ENCODE peak calls at places on chromosomes 7 and 10, in ten cellular contexts. One of them, this sample, is unnamed.

GRCh38 chr7:35570926-35571325 is 124.0 kb downstream of the HERPUD2 start:
- DNase-seq in choroid plexus epithelial cell: no peak
- DNase-seq in cardiac muscle cell: no peak
- DNase-seq in left ventricle myocardium inferior: no peak
- DNase-seq in thoracic aorta: no peak
- DNase-seq in AG04450: no peak
- DNase-seq in effector memory CD4-positive, alpha-beta T cell: no peak
- DNase-seq in mucosa of descending colon: no peak
- DNase-seq in neuronal stem cell: no peak
- DNase-seq in right lobe of liver: no peak
- DNase-seq in this sample: no peak

GRCh38 chr7:8516976-8517375 is 83.6 kb downstream of the NXPH1 start:
- DNase-seq in choroid plexus epithelial cell: no peak
- DNase-seq in cardiac muscle cell: no peak
- DNase-seq in left ventricle myocardium inferior: no peak
- DNase-seq in thoracic aorta: no peak
- DNase-seq in AG04450: no peak
- DNase-seq in effector memory CD4-positive, alpha-beta T cell: no peak
- DNase-seq in mucosa of descending colon: no peak
- DNase-seq in neuronal stem cell: no peak
- DNase-seq in right lobe of liver: no peak
- DNase-seq in this sample: no peak

GRCh38 chr7:3346082-3346481 is 45.0 kb downstream of the SDK1 start:
- DNase-seq in choroid plexus epithelial cell: no peak
- DNase-seq in cardiac muscle cell: no peak
- DNase-seq in left ventricle myocardium inferior: no peak
- DNase-seq in thoracic aorta: no peak
- DNase-seq in AG04450: no peak
- DNase-seq in effector memory CD4-positive, alpha-beta T cell: no peak
- DNase-seq in mucosa of descending colon: no peak
- DNase-seq in neuronal stem cell: no peak
- DNase-seq in right lobe of liver: no peak
- DNase-seq in this sample: no peak

GRCh38 chr7:46515844-46516590 is 594.9 kb upstream of the IGFBP3 start:
- DNase-seq in choroid plexus epithelial cell: no peak
- DNase-seq in cardiac muscle cell: no peak
- DNase-seq in left ventricle myocardium inferior: no peak
- DNase-seq in thoracic aorta: no peak
- DNase-seq in AG04450: no peak
- DNase-seq in effector memory CD4-positive, alpha-beta T cell: no peak
- DNase-seq in mucosa of descending colon: no peak
- DNase-seq in neuronal stem cell: no peak
- DNase-seq in right lobe of liver: no peak
- DNase-seq in this sample: no peak

GRCh38 chr10:132387723-132388210 is 9.2 kb upstream of the PWWP2B start:
- DNase-seq in choroid plexus epithelial cell: peak; percentile 56
- DNase-seq in cardiac muscle cell: peak; percentile 87
- DNase-seq in left ventricle myocardium inferior: peak; percentile 73
- DNase-seq in thoracic aorta: no peak
- DNase-seq in AG04450: no peak
- DNase-seq in effector memory CD4-positive, alpha-beta T cell: peak; percentile 71
- DNase-seq in mucosa of descending colon: peak; percentile 82
- DNase-seq in neuronal stem cell: peak; percentile 77
- DNase-seq in right lobe of liver: peak; percentile 78
- DNase-seq in this sample: no peak

GRCh38 chr10:43461950-43462349 is 25.0 kb downstream of the ZNF487 start:
- DNase-seq in choroid plexus epithelial cell: peak; percentile 94
- DNase-seq in cardiac muscle cell: peak; percentile 81
- DNase-seq in left ventricle myocardium inferior: no peak
- DNase-seq in thoracic aorta: no peak
- DNase-seq in AG04450: peak; percentile 66
- DNase-seq in effector memory CD4-positive, alpha-beta T cell: peak; percentile 22
- DNase-seq in mucosa of descending colon: no peak
- DNase-seq in neuronal stem cell: peak; percentile 70
- DNase-seq in right lobe of liver: no peak
- DNase-seq in this sample: peak; percentile 42

GRCh38 chr10:36704124-36704523 is 421.3 kb upstream of the ANKRD30A start:
- DNase-seq in choroid plexus epithelial cell: no peak
- DNase-seq in cardiac muscle cell: no peak
- DNase-seq in left ventricle myocardium inferior: no peak
- DNase-seq in thoracic aorta: no peak
- DNase-seq in AG04450: no peak
- DNase-seq in effector memory CD4-positive, alpha-beta T cell: no peak
- DNase-seq in mucosa of descending colon: no peak
- DNase-seq in neuronal stem cell: no peak
- DNase-seq in right lobe of liver: no peak
- DNase-seq in this sample: no peak

GRCh38 chr10:128268015-128268722 is 141.9 kb upstream of the MKI67 start:
- DNase-seq in choroid plexus epithelial cell: peak; percentile 63
- DNase-seq in cardiac muscle cell: peak; percentile 89
- DNase-seq in left ventricle myocardium inferior: no peak
- DNase-seq in thoracic aorta: no peak
- DNase-seq in AG04450: no peak
- DNase-seq in effector memory CD4-positive, alpha-beta T cell: no peak
- DNase-seq in mucosa of descending colon: no peak
- DNase-seq in neuronal stem cell: peak; percentile 70
- DNase-seq in right lobe of liver: no peak
- DNase-seq in this sample: no peak

GRCh38 chr10:118337356-118337755 is 4.8 kb downstream of the FAM204A start:
- DNase-seq in choroid plexus epithelial cell: no peak
- DNase-seq in cardiac muscle cell: no peak
- DNase-seq in left ventricle myocardium inferior: no peak
- DNase-seq in thoracic aorta: no peak
- DNase-seq in AG04450: no peak
- DNase-seq in effector memory CD4-positive, alpha-beta T cell: no peak
- DNase-seq in mucosa of descending colon: no peak
- DNase-seq in neuronal stem cell: no peak
- DNase-seq in right lobe of liver: no peak
- DNase-seq in this sample: no peak

GRCh38 chr7:44665531-44666213 is 59.2 kb downstream of the OGDH start:
- DNase-seq in choroid plexus epithelial cell: peak; percentile 97
- DNase-seq in cardiac muscle cell: no peak
- DNase-seq in left ventricle myocardium inferior: no peak
- DNase-seq in thoracic aorta: no peak
- DNase-seq in AG04450: peak; percentile 27
- DNase-seq in effector memory CD4-positive, alpha-beta T cell: no peak
- DNase-seq in mucosa of descending colon: no peak
- DNase-seq in neuronal stem cell: no peak
- DNase-seq in right lobe of liver: no peak
- DNase-seq in this sample: peak; percentile 59

GRCh38 chr10:21737061-21737460 is 203.0 kb downstream of the MLLT10 start:
- DNase-seq in choroid plexus epithelial cell: no peak
- DNase-seq in cardiac muscle cell: no peak
- DNase-seq in left ventricle myocardium inferior: no peak
- DNase-seq in thoracic aorta: no peak
- DNase-seq in AG04450: no peak
- DNase-seq in effector memory CD4-positive, alpha-beta T cell: no peak
- DNase-seq in mucosa of descending colon: no peak
- DNase-seq in neuronal stem cell: no peak
- DNase-seq in right lobe of liver: no peak
- DNase-seq in this sample: no peak

GRCh38 chr7:46664458-46664857 is 743.4 kb upstream of the IGFBP3 start:
- DNase-seq in choroid plexus epithelial cell: no peak
- DNase-seq in cardiac muscle cell: no peak
- DNase-seq in left ventricle myocardium inferior: no peak
- DNase-seq in thoracic aorta: no peak
- DNase-seq in AG04450: no peak
- DNase-seq in effector memory CD4-positive, alpha-beta T cell: no peak
- DNase-seq in mucosa of descending colon: no peak
- DNase-seq in neuronal stem cell: no peak
- DNase-seq in right lobe of liver: no peak
- DNase-seq in this sample: no peak

GRCh38 chr10:28951484-28951883 is 274.2 kb downstream of the BAMBI start:
- DNase-seq in choroid plexus epithelial cell: no peak
- DNase-seq in cardiac muscle cell: no peak
- DNase-seq in left ventricle myocardium inferior: no peak
- DNase-seq in thoracic aorta: no peak
- DNase-seq in AG04450: no peak
- DNase-seq in effector memory CD4-positive, alpha-beta T cell: no peak
- DNase-seq in mucosa of descending colon: no peak
- DNase-seq in neuronal stem cell: no peak
- DNase-seq in right lobe of liver: no peak
- DNase-seq in this sample: no peak

GRCh38 chr10:82453678-82454293 is 578.8 kb downstream of the NRG3 start:
- DNase-seq in choroid plexus epithelial cell: no peak
- DNase-seq in cardiac muscle cell: no peak
- DNase-seq in left ventricle myocardium inferior: no peak
- DNase-seq in thoracic aorta: no peak
- DNase-seq in AG04450: no peak
- DNase-seq in effector memory CD4-positive, alpha-beta T cell: no peak
- DNase-seq in mucosa of descending colon: no peak
- DNase-seq in neuronal stem cell: no peak
- DNase-seq in right lobe of liver: no peak
- DNase-seq in this sample: no peak

GRCh38 chr7:113831509-113831908 is 87.3 kb downstream of the PPP1R3A start:
- DNase-seq in choroid plexus epithelial cell: peak; percentile 70
- DNase-seq in cardiac muscle cell: no peak
- DNase-seq in left ventricle myocardium inferior: no peak
- DNase-seq in thoracic aorta: no peak
- DNase-seq in AG04450: no peak
- DNase-seq in effector memory CD4-positive, alpha-beta T cell: no peak
- DNase-seq in mucosa of descending colon: no peak
- DNase-seq in neuronal stem cell: no peak
- DNase-seq in right lobe of liver: no peak
- DNase-seq in this sample: no peak

GRCh38 chr7:116999316-116999715 is 46.0 kb downstream of the ST7 start:
- DNase-seq in choroid plexus epithelial cell: peak; percentile 85
- DNase-seq in cardiac muscle cell: no peak
- DNase-seq in left ventricle myocardium inferior: no peak
- DNase-seq in thoracic aorta: no peak
- DNase-seq in AG04450: no peak
- DNase-seq in effector memory CD4-positive, alpha-beta T cell: no peak
- DNase-seq in mucosa of descending colon: no peak
- DNase-seq in neuronal stem cell: no peak
- DNase-seq in right lobe of liver: no peak
- DNase-seq in this sample: no peak

GRCh38 chr7:43198599-43199090 is 86.2 kb downstream of the HECW1 start:
- DNase-seq in choroid plexus epithelial cell: peak; percentile 15
- DNase-seq in cardiac muscle cell: no peak
- DNase-seq in left ventricle myocardium inferior: no peak
- DNase-seq in thoracic aorta: no peak
- DNase-seq in AG04450: no peak
- DNase-seq in effector memory CD4-positive, alpha-beta T cell: no peak
- DNase-seq in mucosa of descending colon: no peak
- DNase-seq in neuronal stem cell: no peak
- DNase-seq in right lobe of liver: no peak
- DNase-seq in this sample: no peak
- H3K4me3 ChIP-seq in choroid plexus epithelial cell: peak overlapping the region; percentile 22
- H3K4me3 ChIP-seq in cardiac muscle cell: no peak overlapping the region
- H3K4me3 ChIP-seq in left ventricle myocardium inferior: no peak overlapping the region
- H3K4me3 ChIP-seq in thoracic aorta: no peak overlapping the region
- H3K4me3 ChIP-seq in AG04450: no peak overlapping the region
- H3K4me3 ChIP-seq in effector memory CD4-positive, alpha-beta T cell: no peak overlapping the region
- H3K4me3 ChIP-seq in mucosa of descending colon: no peak overlapping the region
- H3K4me3 ChIP-seq in neuronal stem cell: no peak overlapping the region
- H3K4me3 ChIP-seq in right lobe of liver: no peak overlapping the region
- H3K4me3 ChIP-seq in this sample: no peak overlapping the region

GRCh38 chr7:71349583-71350481 is 217.9 kb downstream of the GALNT17 start:
- DNase-seq in choroid plexus epithelial cell: no peak
- DNase-seq in cardiac muscle cell: no peak
- DNase-seq in left ventricle myocardium inferior: no peak
- DNase-seq in thoracic aorta: no peak
- DNase-seq in AG04450: no peak
- DNase-seq in effector memory CD4-positive, alpha-beta T cell: no peak
- DNase-seq in mucosa of descending colon: no peak
- DNase-seq in neuronal stem cell: no peak
- DNase-seq in right lobe of liver: no peak
- DNase-seq in this sample: no peak

GRCh38 chr7:71345485-71345884 is 213.5 kb downstream of the GALNT17 start:
- DNase-seq in choroid plexus epithelial cell: no peak
- DNase-seq in cardiac muscle cell: no peak
- DNase-seq in left ventricle myocardium inferior: no peak
- DNase-seq in thoracic aorta: no peak
- DNase-seq in AG04450: no peak
- DNase-seq in effector memory CD4-positive, alpha-beta T cell: no peak
- DNase-seq in mucosa of descending colon: no peak
- DNase-seq in neuronal stem cell: no peak
- DNase-seq in right lobe of liver: no peak
- DNase-seq in this sample: no peak

GRCh38 chr7:71348751-71349415 is 216.9 kb downstream of the GALNT17 start:
- DNase-seq in choroid plexus epithelial cell: no peak
- DNase-seq in cardiac muscle cell: no peak
- DNase-seq in left ventricle myocardium inferior: no peak
- DNase-seq in thoracic aorta: no peak
- DNase-seq in AG04450: no peak
- DNase-seq in effector memory CD4-positive, alpha-beta T cell: no peak
- DNase-seq in mucosa of descending colon: no peak
- DNase-seq in neuronal stem cell: no peak
- DNase-seq in right lobe of liver: no peak
- DNase-seq in this sample: no peak

GRCh38 chr7:71350680-71351079 is 218.7 kb downstream of the GALNT17 start:
- DNase-seq in choroid plexus epithelial cell: no peak
- DNase-seq in cardiac muscle cell: no peak
- DNase-seq in left ventricle myocardium inferior: no peak
- DNase-seq in thoracic aorta: no peak
- DNase-seq in AG04450: no peak
- DNase-seq in effector memory CD4-positive, alpha-beta T cell: no peak
- DNase-seq in mucosa of descending colon: no peak
- DNase-seq in neuronal stem cell: no peak
- DNase-seq in right lobe of liver: no peak
- DNase-seq in this sample: no peak
- H3K4me3 ChIP-seq in choroid plexus epithelial cell: no peak overlapping the region
- H3K4me3 ChIP-seq in cardiac muscle cell: no peak overlapping the region
- H3K4me3 ChIP-seq in left ventricle myocardium inferior: no peak overlapping the region
- H3K4me3 ChIP-seq in thoracic aorta: no peak overlapping the region
- H3K4me3 ChIP-seq in AG04450: no peak overlapping the region
- H3K4me3 ChIP-seq in effector memory CD4-positive, alpha-beta T cell: no peak overlapping the region
- H3K4me3 ChIP-seq in mucosa of descending colon: no peak overlapping the region
- H3K4me3 ChIP-seq in neuronal stem cell: no peak overlapping the region
- H3K4me3 ChIP-seq in right lobe of liver: no peak overlapping the region
- H3K4me3 ChIP-seq in this sample: no peak overlapping the region

GRCh38 chr7:138470586-138471157 is 10.6 kb downstream of the TRIM24 start:
- DNase-seq in choroid plexus epithelial cell: no peak
- DNase-seq in cardiac muscle cell: no peak
- DNase-seq in left ventricle myocardium inferior: no peak
- DNase-seq in thoracic aorta: no peak
- DNase-seq in AG04450: no peak
- DNase-seq in effector memory CD4-positive, alpha-beta T cell: no peak
- DNase-seq in mucosa of descending colon: no peak
- DNase-seq in neuronal stem cell: no peak
- DNase-seq in right lobe of liver: no peak
- DNase-seq in this sample: no peak
- H3K4me3 ChIP-seq in choroid plexus epithelial cell: no peak overlapping the region
- H3K4me3 ChIP-seq in cardiac muscle cell: no peak overlapping the region
- H3K4me3 ChIP-seq in left ventricle myocardium inferior: no peak overlapping the region
- H3K4me3 ChIP-seq in thoracic aorta: no peak overlapping the region
- H3K4me3 ChIP-seq in AG04450: no peak overlapping the region
- H3K4me3 ChIP-seq in effector memory CD4-positive, alpha-beta T cell: no peak overlapping the region
- H3K4me3 ChIP-seq in mucosa of descending colon: no peak overlapping the region
- H3K4me3 ChIP-seq in neuronal stem cell: no peak overlapping the region
- H3K4me3 ChIP-seq in right lobe of liver: no peak overlapping the region
- H3K4me3 ChIP-seq in this sample: no peak overlapping the region

GRCh38 chr10:7370511-7370910 is 40.3 kb downstream of the SFMBT2 start:
- DNase-seq in choroid plexus epithelial cell: no peak
- DNase-seq in cardiac muscle cell: no peak
- DNase-seq in left ventricle myocardium inferior: no peak
- DNase-seq in thoracic aorta: no peak
- DNase-seq in AG04450: no peak
- DNase-seq in effector memory CD4-positive, alpha-beta T cell: no peak
- DNase-seq in mucosa of descending colon: no peak
- DNase-seq in neuronal stem cell: no peak
- DNase-seq in right lobe of liver: no peak
- DNase-seq in this sample: no peak
- H3K4me3 ChIP-seq in choroid plexus epithelial cell: no peak overlapping the region
- H3K4me3 ChIP-seq in cardiac muscle cell: no peak overlapping the region
- H3K4me3 ChIP-seq in left ventricle myocardium inferior: no peak overlapping the region
- H3K4me3 ChIP-seq in thoracic aorta: no peak overlapping the region
- H3K4me3 ChIP-seq in AG04450: no peak overlapping the region
- H3K4me3 ChIP-seq in effector memory CD4-positive, alpha-beta T cell: no peak overlapping the region
- H3K4me3 ChIP-seq in mucosa of descending colon: no peak overlapping the region
- H3K4me3 ChIP-seq in neuronal stem cell: no peak overlapping the region
- H3K4me3 ChIP-seq in right lobe of liver: no peak overlapping the region
- H3K4me3 ChIP-seq in this sample: no peak overlapping the region

This sample was measured in skeletal muscle cell.